ENCODE peak calls at places on chromosomes 7 and 10, in six cellular contexts. A is esophagus squamous epithelium; D is CD4-positive, CD25-positive, alpha-beta regulatory T cell; B is tibial nerve; W is psoas muscle; N is mammary epithelial cell. Y is an unnamed sample.

GRCh38 chr7:158779061-158779992 is 50.0 kb downstream of the ESYT2 start:
- DNase-seq in A (no peak), D (no peak), B (no peak), W (no peak), N (no peak), Y (no peak)

GRCh38 chr7:140640727-140641531 is at the start of gene DENND2A:
- DNase-seq in A (no peak), D (no peak), B (peak), W (peak), N (no peak), Y (peak)

GRCh38 chr7:30473903-30474302 is 4.7 kb downstream of the NOD1 start:
- DNase-seq in A (no peak), D (no peak), B (no peak), W (no peak), N (no peak), Y (no peak)

GRCh38 chr7:99326408-99326782 is 697 bp downstream of the ARPC1A start:
- DNase-seq in A (no peak), D (no peak), B (no peak), W (no peak), N (no peak), Y (no peak)

GRCh38 chr10:118968482-118968881 is 61.0 kb upstream of the NANOS1 start:
- DNase-seq in A (no peak), D (no peak), B (no peak), W (no peak), N (no peak), Y (no peak)

GRCh38 chr7:157397751-157398691 is 61.2 kb downstream of the DNAJB6 start:
- DNase-seq in A (no peak), D (no peak), B (no peak), W (peak), N (peak), Y (peak)

GRCh38 chr10:62993121-62993520 is 140.0 kb upstream of the NRBF2 start:
- DNase-seq in A (no peak), D (no peak), B (no peak), W (no peak), N (peak), Y (no peak)

GRCh38 chr7:100705341-100705752 is 574 bp upstream of the POP7 start:
- DNase-seq in A (no peak), D (peak), B (peak), W (peak), N (no peak), Y (peak)

GRCh38 chr7:66138994-66139752 is 24.5 kb downstream of the CRCP start:
- DNase-seq in A (no peak), D (no peak), B (no peak), W (no peak), N (no peak), Y (no peak)

GRCh38 chr10:62264702-62265436 is 3.8 kb downstream of the RTKN2 start:
- DNase-seq in A (no peak), D (no peak), B (no peak), W (no peak), N (peak), Y (no peak)

GRCh38 chr7:119944601-119944972 is 328.4 kb upstream of the KCND2 start:
- DNase-seq in A (no peak), D (no peak), B (no peak), W (no peak), N (no peak), Y (no peak)
- H3K27ac ChIP-seq in A (no peak), D (no peak), B (no peak), W (no peak), N (no peak), Y (no peak)

DNA sequence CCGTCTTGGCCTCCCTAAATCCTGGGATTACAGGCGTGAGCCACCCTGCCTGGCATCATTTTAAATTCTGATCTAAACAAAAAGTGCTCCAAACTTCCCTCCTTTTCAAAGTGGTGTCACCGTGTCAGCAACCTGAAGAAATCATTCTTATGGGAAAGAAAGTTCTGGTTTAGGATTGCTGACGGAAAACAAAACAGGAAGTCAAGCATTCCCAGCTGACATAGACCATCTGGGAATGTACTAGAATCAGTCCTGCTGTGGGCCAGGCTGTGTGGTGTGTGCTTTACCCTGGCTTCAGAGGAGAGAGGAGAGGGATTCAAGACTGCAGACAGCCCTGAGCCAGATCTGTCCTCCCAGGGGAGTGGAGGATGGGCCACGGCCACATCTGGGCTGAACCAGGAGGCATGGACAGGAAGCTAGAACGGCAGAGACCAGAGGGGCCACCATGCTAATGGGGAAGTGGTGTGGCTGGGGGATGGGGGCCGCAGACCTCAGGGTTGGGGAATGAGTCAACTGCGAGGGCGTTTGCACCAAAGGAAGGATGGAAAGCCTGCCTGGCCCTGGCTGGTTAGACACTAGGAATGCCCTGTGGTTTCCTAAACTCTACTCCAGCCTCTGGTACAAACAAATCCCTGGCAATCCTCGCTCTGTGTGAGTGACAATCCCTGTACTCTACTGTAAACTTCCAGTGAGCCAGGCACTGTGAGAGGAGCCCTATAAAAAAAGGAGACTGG is 16.7 kb upstream of the CLIP2 start:
- DNase-seq in A (peak), D (no peak), B (peak), W (peak), N (peak), Y (peak)
- H3K4me3 ChIP-seq in A (no peak), D (no peak), B (no peak), W (no peak), N (no peak), Y (no peak)

GRCh38 chr7:2040893-2041270 is 191.9 kb downstream of the MAD1L1 start:
- DNase-seq in A (no peak), D (no peak), B (no peak), W (peak), N (no peak), Y (no peak)

GRCh38 chr7:2041496-2042367 is 191.0 kb downstream of the MAD1L1 start:
- DNase-seq in A (no peak), D (no peak), B (no peak), W (peak), N (no peak), Y (no peak)

GRCh38 chr7:2038876-2039728 is 193.6 kb downstream of the MAD1L1 start:
- DNase-seq in A (no peak), D (no peak), B (no peak), W (no peak), N (no peak), Y (no peak)

GRCh38 chr7:2042650-2043049 is 190.1 kb downstream of the MAD1L1 start:
- DNase-seq in A (no peak), D (no peak), B (no peak), W (peak), N (no peak), Y (no peak)

DNA sequence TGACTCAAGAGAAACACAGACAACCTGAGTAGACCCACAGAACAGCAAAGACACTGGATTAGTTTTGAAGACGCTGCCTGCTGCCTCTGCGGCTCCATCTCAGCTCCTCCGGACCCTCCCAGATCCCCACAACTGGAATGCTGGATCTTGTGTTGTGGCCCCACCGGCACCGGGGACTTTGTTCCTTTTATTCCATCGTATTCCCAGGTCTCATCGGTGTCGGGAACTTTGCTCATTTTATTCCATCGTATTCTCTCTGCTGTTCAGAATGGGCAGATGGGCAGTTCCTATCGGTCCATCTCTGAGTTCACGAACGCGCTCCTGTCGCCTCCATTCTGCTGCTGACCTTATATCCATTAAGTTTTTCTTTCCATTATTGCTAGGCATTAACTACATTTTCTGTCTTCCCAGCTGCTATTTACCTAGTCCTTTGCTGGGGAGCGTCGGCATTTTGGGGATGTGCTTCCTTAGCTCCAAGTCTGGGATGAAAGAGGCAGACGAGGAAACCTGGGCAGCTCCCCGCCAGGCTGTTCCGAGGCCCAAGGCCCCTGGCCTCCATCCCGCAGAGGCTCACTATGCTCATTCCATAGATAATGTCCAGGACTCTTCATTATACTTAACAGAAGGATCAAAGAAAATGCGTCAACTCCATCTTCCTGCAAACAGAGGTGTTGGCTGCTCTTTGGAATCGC is 192.4 kb downstream of the MAD1L1 start:
- DNase-seq in A (no peak), D (no peak), B (no peak), W (peak), N (no peak), Y (no peak)
- H3K27ac ChIP-seq in A (no peak), D (no peak), B (no peak), W (no peak), N (no peak), Y (no peak)

DNA sequence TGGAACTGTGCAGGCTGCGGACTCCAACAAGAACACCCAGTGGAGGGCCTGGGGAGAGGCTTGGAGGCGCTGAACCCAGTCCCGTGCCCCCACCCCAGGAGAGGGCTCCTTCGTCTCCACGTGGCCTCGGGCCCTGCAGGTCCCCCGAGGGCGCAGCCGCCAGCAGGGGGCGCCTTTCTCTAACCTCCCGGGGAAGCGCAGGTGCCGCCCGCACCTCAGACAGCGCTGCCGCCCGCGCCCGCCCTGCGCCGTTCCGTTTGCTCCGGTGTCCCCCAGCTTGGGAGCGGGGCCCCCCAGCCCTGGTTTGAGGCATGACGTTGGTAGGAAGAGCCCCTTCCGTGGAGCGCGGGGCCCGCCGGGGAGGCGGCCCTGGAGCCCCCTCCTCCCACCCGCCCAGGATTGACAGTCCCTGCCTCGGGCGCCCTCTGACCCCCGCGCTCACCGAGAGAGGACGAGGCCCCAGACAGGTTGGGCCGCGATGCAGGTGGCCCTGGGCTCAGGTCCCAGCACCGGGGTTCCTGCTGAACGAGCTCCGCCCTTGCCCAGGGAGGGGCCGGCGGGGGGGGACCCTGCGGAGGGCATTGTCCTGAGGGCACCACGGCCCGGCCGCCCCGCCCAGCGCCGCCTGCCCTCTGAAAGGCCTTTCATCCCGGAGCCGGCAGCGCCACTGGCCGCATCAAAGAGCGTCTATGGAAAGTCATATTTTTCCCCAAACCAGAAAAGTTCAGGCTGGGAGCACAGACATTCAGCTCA is 42.9 kb downstream of the FOXL3 start:
- DNase-seq in A (no peak), D (peak), B (peak), W (peak), N (peak), Y (peak)
- H3K4me3 ChIP-seq in A (peak), D (no peak), B (peak), W (peak), N (peak), Y (peak)

Y was measured in right atrium auricular region.